ENCODE peak calls at places on chromosomes 16 and 17, in seven cellular contexts. J is neuronal stem cell; L is left ventricle myocardium superior; X is IMR-90; C is CD4-positive, alpha-beta T cell; T is ACHN; S is LoVo. R is an unnamed sample.

GRCh38 chr17:15185625-15185991 is 79.5 kb downstream of the PMP22 start:
- DNase-seq in J (no peak), L (no peak), X (peak), C (no peak), T (no peak), S (no peak), R (no peak)

GRCh38 chr17:49875690-49876089 is 27.8 kb upstream of the TAC4 start:
- DNase-seq in J (no peak), L (no peak), X (no peak), C (no peak), T (no peak), S (no peak), R (no peak)

GRCh38 chr16:49457196-49457595 is 83.6 kb downstream of the C16orf78 start:
- DNase-seq in J (no peak), L (no peak), X (no peak), C (no peak), T (no peak), S (no peak), R (no peak)

GRCh38 chr17:42709561-42709960 is 27.2 kb downstream of the CNTNAP1 start:
- DNase-seq in J (no peak), L (no peak), X (no peak), C (no peak), T (no peak), S (no peak), R (no peak)

GRCh38 chr17:82239926-82240505 is 11.2 kb downstream of the SLC16A3 start:
- DNase-seq in J (no peak), L (peak), X (no peak), C (no peak), T (no peak), S (no peak), R (no peak)

GRCh38 chr16:14308357-14308723 is 237.2 kb downstream of the MRTFB start:
- DNase-seq in J (no peak), L (no peak), X (no peak), C (no peak), T (no peak), S (no peak), R (no peak)

GRCh38 chr16:27515874-27516353 is 33.8 kb downstream of the GTF3C1 start:
- DNase-seq in J (peak), L (peak), X (no peak), C (peak), T (peak), S (no peak), R (peak)

GRCh38 chr17:11628374-11628773 is 30.1 kb downstream of the DNAH9 start:
- DNase-seq in J (no peak), L (no peak), X (no peak), C (no peak), T (no peak), S (no peak), R (no peak)

GRCh38 chr17:50194441-50195195 is 6.8 kb downstream of the COL1A1 start:
- DNase-seq in J (no peak), L (peak), X (no peak), C (no peak), T (no peak), S (no peak), R (no peak)

GRCh38 chr17:17398188-17398927 is 78.4 kb upstream of the MED9 start:
- DNase-seq in J (no peak), L (peak), X (peak), C (no peak), T (no peak), S (no peak), R (no peak)

GRCh38 chr16:85418978-85419491 is 194.1 kb upstream of the GSE1 start:
- DNase-seq in J (no peak), L (peak), X (no peak), C (no peak), T (no peak), S (no peak), R (no peak)

GRCh38 chr17:8611671-8612298 is 18.7 kb downstream of the MYH10 start:
- DNase-seq in J (no peak), L (no peak), X (peak), C (no peak), T (no peak), S (no peak), R (no peak)

GRCh38 chr17:41013606-41014005 is 4.7 kb upstream of the KRTAP3-1 start:
- DNase-seq in J (no peak), L (no peak), X (peak), C (no peak), T (no peak), S (no peak), R (no peak)

GRCh38 chr16:876041-876335 is 75.5 kb upstream of the GNG13 start:
- DNase-seq in J (no peak), L (peak), X (no peak), C (no peak), T (no peak), S (no peak), R (no peak)

GRCh38 chr16:17424771-17425170 is 46.0 kb downstream of the XYLT1 start:
- DNase-seq in J (no peak), L (no peak), X (no peak), C (no peak), T (no peak), S (peak), R (no peak)

GRCh38 chr17:71188811-71189492 is 931.9 kb upstream of the SOX9 start:
- DNase-seq in J (no peak), L (no peak), X (peak), C (no peak), T (peak), S (peak), R (no peak)

GRCh38 chr16:71540-72341 is 690 bp downstream of the RHBDF1 start:
- DNase-seq in J (peak), L (peak), X (peak), C (no peak), T (peak), S (peak), R (peak)

GRCh38 chr17:81483862-81484194 is 28.8 kb downstream of the ACTG1 start:
- DNase-seq in J (no peak), L (peak), X (no peak), C (no peak), T (no peak), S (no peak), R (no peak)

GRCh38 chr17:78605429-78605828 is 28.2 kb upstream of the DNAH17 start:
- DNase-seq in J (no peak), L (no peak), X (no peak), C (no peak), T (no peak), S (no peak), R (no peak)